ENCODE peak calls at places on chromosomes 16 and 17, in ten cellular contexts. One of them, this sample, is unnamed.

GRCh38 chr17:79892457-79893236 is 53.4 kb upstream of the CBX4 start:
- DNase-seq in substantia nigra: no peak
- DNase-seq in sciatic nerve: no peak
- DNase-seq in left kidney: no peak
- DNase-seq in stimulated activated CD4-positive, alpha-beta T cell treated with anti-CD3 and anti-CD28 coated beads, Interleukin-2, amount 100 ng/mL, for 24 hours: no peak
- DNase-seq in stromal cell of bone marrow: no peak
- DNase-seq in MM.1S: no peak
- DNase-seq in lower lobe of right lung: peak
- DNase-seq in T-helper 2 cell: no peak
- DNase-seq in RWPE2: peak
- DNase-seq in this sample: no peak

GRCh38 chr17:1755993-1756306 is 5.9 kb upstream of the SERPINF1 start:
- DNase-seq in substantia nigra: no peak
- DNase-seq in sciatic nerve: no peak
- DNase-seq in left kidney: peak
- DNase-seq in stimulated activated CD4-positive, alpha-beta T cell treated with anti-CD3 and anti-CD28 coated beads, Interleukin-2, amount 100 ng/mL, for 24 hours: no peak
- DNase-seq in stromal cell of bone marrow: no peak
- DNase-seq in MM.1S: no peak
- DNase-seq in lower lobe of right lung: no peak
- DNase-seq in T-helper 2 cell: no peak
- DNase-seq in RWPE2: peak
- DNase-seq in this sample: no peak

GRCh38 chr16:9500872-9501271 is 409.4 kb downstream of the HAPSTR1 start:
- DNase-seq in substantia nigra: no peak
- DNase-seq in sciatic nerve: no peak
- DNase-seq in left kidney: no peak
- DNase-seq in stimulated activated CD4-positive, alpha-beta T cell treated with anti-CD3 and anti-CD28 coated beads, Interleukin-2, amount 100 ng/mL, for 24 hours: no peak
- DNase-seq in stromal cell of bone marrow: no peak
- DNase-seq in MM.1S: no peak
- DNase-seq in lower lobe of right lung: no peak
- DNase-seq in T-helper 2 cell: no peak
- DNase-seq in RWPE2: no peak
- DNase-seq in this sample: no peak

GRCh38 chr17:16945513-16946201 is 26.3 kb downstream of the TNFRSF13B start:
- DNase-seq in substantia nigra: no peak
- DNase-seq in sciatic nerve: no peak
- DNase-seq in left kidney: peak
- DNase-seq in stimulated activated CD4-positive, alpha-beta T cell treated with anti-CD3 and anti-CD28 coated beads, Interleukin-2, amount 100 ng/mL, for 24 hours: no peak
- DNase-seq in stromal cell of bone marrow: no peak
- DNase-seq in MM.1S: no peak
- DNase-seq in lower lobe of right lung: no peak
- DNase-seq in T-helper 2 cell: no peak
- DNase-seq in RWPE2: no peak
- DNase-seq in this sample: no peak

GRCh38 chr17:9252525-9252924 is 231.2 kb downstream of the NTN1 start:
- DNase-seq in substantia nigra: no peak
- DNase-seq in sciatic nerve: no peak
- DNase-seq in left kidney: no peak
- DNase-seq in stimulated activated CD4-positive, alpha-beta T cell treated with anti-CD3 and anti-CD28 coated beads, Interleukin-2, amount 100 ng/mL, for 24 hours: peak
- DNase-seq in stromal cell of bone marrow: no peak
- DNase-seq in MM.1S: no peak
- DNase-seq in lower lobe of right lung: no peak
- DNase-seq in T-helper 2 cell: no peak
- DNase-seq in RWPE2: no peak
- DNase-seq in this sample: no peak

GRCh38 chr17:4480929-4481898 is 17.5 kb upstream of the SPNS2 start:
- DNase-seq in substantia nigra: no peak
- DNase-seq in sciatic nerve: no peak
- DNase-seq in left kidney: peak
- DNase-seq in stimulated activated CD4-positive, alpha-beta T cell treated with anti-CD3 and anti-CD28 coated beads, Interleukin-2, amount 100 ng/mL, for 24 hours: peak
- DNase-seq in stromal cell of bone marrow: no peak
- DNase-seq in MM.1S: no peak
- DNase-seq in lower lobe of right lung: peak
- DNase-seq in T-helper 2 cell: no peak
- DNase-seq in RWPE2: no peak
- DNase-seq in this sample: no peak

GRCh38 chr16:17282247-17282646 is 188.5 kb downstream of the XYLT1 start:
- DNase-seq in substantia nigra: no peak
- DNase-seq in sciatic nerve: no peak
- DNase-seq in left kidney: no peak
- DNase-seq in stimulated activated CD4-positive, alpha-beta T cell treated with anti-CD3 and anti-CD28 coated beads, Interleukin-2, amount 100 ng/mL, for 24 hours: no peak
- DNase-seq in stromal cell of bone marrow: no peak
- DNase-seq in MM.1S: peak
- DNase-seq in lower lobe of right lung: no peak
- DNase-seq in T-helper 2 cell: no peak
- DNase-seq in RWPE2: no peak
- DNase-seq in this sample: no peak

GRCh38 chr17:66612993-66613392 is 221.9 kb upstream of the CACNG5 start:
- DNase-seq in substantia nigra: no peak
- DNase-seq in sciatic nerve: no peak
- DNase-seq in left kidney: no peak
- DNase-seq in stimulated activated CD4-positive, alpha-beta T cell treated with anti-CD3 and anti-CD28 coated beads, Interleukin-2, amount 100 ng/mL, for 24 hours: no peak
- DNase-seq in stromal cell of bone marrow: no peak
- DNase-seq in MM.1S: no peak
- DNase-seq in lower lobe of right lung: no peak
- DNase-seq in T-helper 2 cell: no peak
- DNase-seq in RWPE2: no peak
- DNase-seq in this sample: no peak

GRCh38 chr16:46711106-46711769 is 21.8 kb downstream of the ORC6 start:
- DNase-seq in substantia nigra: no peak
- DNase-seq in sciatic nerve: no peak
- DNase-seq in left kidney: no peak
- DNase-seq in stimulated activated CD4-positive, alpha-beta T cell treated with anti-CD3 and anti-CD28 coated beads, Interleukin-2, amount 100 ng/mL, for 24 hours: no peak
- DNase-seq in stromal cell of bone marrow: no peak
- DNase-seq in MM.1S: no peak
- DNase-seq in lower lobe of right lung: no peak
- DNase-seq in T-helper 2 cell: no peak
- DNase-seq in RWPE2: no peak
- DNase-seq in this sample: no peak

GRCh38 chr17:10733666-10734065 is 3.8 kb upstream of the TMEM220 start:
- DNase-seq in substantia nigra: no peak
- DNase-seq in sciatic nerve: no peak
- DNase-seq in left kidney: no peak
- DNase-seq in stimulated activated CD4-positive, alpha-beta T cell treated with anti-CD3 and anti-CD28 coated beads, Interleukin-2, amount 100 ng/mL, for 24 hours: no peak
- DNase-seq in stromal cell of bone marrow: no peak
- DNase-seq in MM.1S: no peak
- DNase-seq in lower lobe of right lung: no peak
- DNase-seq in T-helper 2 cell: no peak
- DNase-seq in RWPE2: no peak
- DNase-seq in this sample: no peak

GRCh38 chr17:5413682-5414081 is 5.8 kb downstream of the NUP88 start:
- DNase-seq in substantia nigra: no peak
- DNase-seq in sciatic nerve: no peak
- DNase-seq in left kidney: no peak
- DNase-seq in stimulated activated CD4-positive, alpha-beta T cell treated with anti-CD3 and anti-CD28 coated beads, Interleukin-2, amount 100 ng/mL, for 24 hours: no peak
- DNase-seq in stromal cell of bone marrow: peak
- DNase-seq in MM.1S: no peak
- DNase-seq in lower lobe of right lung: no peak
- DNase-seq in T-helper 2 cell: no peak
- DNase-seq in RWPE2: no peak
- DNase-seq in this sample: peak

GRCh38 chr16:71917900-71918299 is 22.6 kb downstream of the IST1 start:
- DNase-seq in substantia nigra: no peak
- DNase-seq in sciatic nerve: no peak
- DNase-seq in left kidney: no peak
- DNase-seq in stimulated activated CD4-positive, alpha-beta T cell treated with anti-CD3 and anti-CD28 coated beads, Interleukin-2, amount 100 ng/mL, for 24 hours: no peak
- DNase-seq in stromal cell of bone marrow: peak
- DNase-seq in MM.1S: no peak
- DNase-seq in lower lobe of right lung: no peak
- DNase-seq in T-helper 2 cell: no peak
- DNase-seq in RWPE2: no peak
- DNase-seq in this sample: no peak

GRCh38 chr17:32323784-32324590 is 18.0 kb downstream of the C17orf75 start:
- DNase-seq in substantia nigra: no peak
- DNase-seq in sciatic nerve: no peak
- DNase-seq in left kidney: peak
- DNase-seq in stimulated activated CD4-positive, alpha-beta T cell treated with anti-CD3 and anti-CD28 coated beads, Interleukin-2, amount 100 ng/mL, for 24 hours: peak
- DNase-seq in stromal cell of bone marrow: peak
- DNase-seq in MM.1S: peak
- DNase-seq in lower lobe of right lung: no peak
- DNase-seq in T-helper 2 cell: no peak
- DNase-seq in RWPE2: no peak
- DNase-seq in this sample: no peak

GRCh38 chr17:46772013-46772878 is 46.2 kb downstream of the WNT3 start:
- DNase-seq in substantia nigra: no peak
- DNase-seq in sciatic nerve: peak
- DNase-seq in left kidney: peak
- DNase-seq in stimulated activated CD4-positive, alpha-beta T cell treated with anti-CD3 and anti-CD28 coated beads, Interleukin-2, amount 100 ng/mL, for 24 hours: peak
- DNase-seq in stromal cell of bone marrow: no peak
- DNase-seq in MM.1S: no peak
- DNase-seq in lower lobe of right lung: peak
- DNase-seq in T-helper 2 cell: no peak
- DNase-seq in RWPE2: no peak
- DNase-seq in this sample: no peak

This sample was measured in AG09319.